ENCODE peak calls at places on chromosomes 3 and 15, in six cellular contexts. One of them, this sample, is unnamed.

GRCh38 chr3:10306156-10306555 is 13.4 kb upstream of the GHRL start:
- DNase-seq in fibroblast of the aortic adventitia: no peak
- DNase-seq in pancreas: no peak
- DNase-seq in GM13976: no peak
- DNase-seq in sigmoid colon: no peak
- DNase-seq in HFFc6: no peak
- DNase-seq in this sample: no peak

GRCh38 chr3:42666022-42666421 is 12.5 kb downstream of the ZBTB47 start:
- DNase-seq in fibroblast of the aortic adventitia: no peak
- DNase-seq in pancreas: no peak
- DNase-seq in GM13976: no peak
- DNase-seq in sigmoid colon: peak; percentile 66
- DNase-seq in HFFc6: no peak
- DNase-seq in this sample: peak; percentile 12

GRCh38 chr3:141876381-141876890 is at the start of gene ATP1B3:
- DNase-seq in fibroblast of the aortic adventitia: peak; percentile 74
- DNase-seq in pancreas: peak; percentile 85
- DNase-seq in GM13976: peak; percentile 93
- DNase-seq in sigmoid colon: peak; percentile 94
- DNase-seq in HFFc6: peak; percentile 82
- DNase-seq in this sample: peak; percentile 92

GRCh38 chr3:89740029-89740880 is 632.8 kb downstream of the EPHA3 start:
- DNase-seq in fibroblast of the aortic adventitia: no peak
- DNase-seq in pancreas: no peak
- DNase-seq in GM13976: no peak
- DNase-seq in sigmoid colon: no peak
- DNase-seq in HFFc6: no peak
- DNase-seq in this sample: no peak

GRCh38 chr15:71400347-71400746 is 285.1 kb downstream of the THSD4 start:
- DNase-seq in fibroblast of the aortic adventitia: peak; percentile 61
- DNase-seq in pancreas: no peak
- DNase-seq in GM13976: no peak
- DNase-seq in sigmoid colon: no peak
- DNase-seq in HFFc6: no peak
- DNase-seq in this sample: no peak

GRCh38 chr3:73580343-73580742 is 44.4 kb downstream of the PDZRN3 start:
- DNase-seq in fibroblast of the aortic adventitia: peak; percentile 96
- DNase-seq in pancreas: no peak
- DNase-seq in GM13976: no peak
- DNase-seq in sigmoid colon: no peak
- DNase-seq in HFFc6: peak; percentile 79
- DNase-seq in this sample: no peak

GRCh38 chr3:72372161-72372560 is 476.1 kb downstream of the SHQ1 start:
- DNase-seq in fibroblast of the aortic adventitia: no peak
- DNase-seq in pancreas: no peak
- DNase-seq in GM13976: no peak
- DNase-seq in sigmoid colon: no peak
- DNase-seq in HFFc6: no peak
- DNase-seq in this sample: no peak

GRCh38 chr3:4211610-4212009 is 91.6 kb upstream of the SETMAR start:
- DNase-seq in fibroblast of the aortic adventitia: no peak
- DNase-seq in pancreas: no peak
- DNase-seq in GM13976: no peak
- DNase-seq in sigmoid colon: no peak
- DNase-seq in HFFc6: no peak
- DNase-seq in this sample: no peak

GRCh38 chr15:93866441-93866840 is 364.9 kb upstream of the MCTP2 start:
- DNase-seq in fibroblast of the aortic adventitia: no peak
- DNase-seq in pancreas: no peak
- DNase-seq in GM13976: no peak
- DNase-seq in sigmoid colon: no peak
- DNase-seq in HFFc6: no peak
- DNase-seq in this sample: no peak

GRCh38 chr3:194139085-194139976 is 3.4 kb downstream of the HES1 start:
- DNase-seq in fibroblast of the aortic adventitia: peak; percentile 81
- DNase-seq in pancreas: no peak
- DNase-seq in GM13976: no peak
- DNase-seq in sigmoid colon: peak; percentile 83
- DNase-seq in HFFc6: peak; percentile 59
- DNase-seq in this sample: no peak

GRCh38 chr15:61621146-61621545 is 392.0 kb upstream of the RORA start:
- DNase-seq in fibroblast of the aortic adventitia: no peak
- DNase-seq in pancreas: no peak
- DNase-seq in GM13976: peak; percentile 7
- DNase-seq in sigmoid colon: no peak
- DNase-seq in HFFc6: no peak
- DNase-seq in this sample: no peak

GRCh38 chr3:10783360-10784346 is 32.4 kb upstream of the SLC6A11 start:
- DNase-seq in fibroblast of the aortic adventitia: peak; percentile 27
- DNase-seq in pancreas: no peak
- DNase-seq in GM13976: peak; percentile 49
- DNase-seq in sigmoid colon: no peak
- DNase-seq in HFFc6: peak; percentile 29
- DNase-seq in this sample: no peak

GRCh38 chr3:56762718-56763117 is 39.0 kb downstream of the ARHGEF3 start:
- DNase-seq in fibroblast of the aortic adventitia: no peak
- DNase-seq in pancreas: no peak
- DNase-seq in GM13976: no peak
- DNase-seq in sigmoid colon: no peak
- DNase-seq in HFFc6: no peak
- DNase-seq in this sample: no peak

GRCh38 chr3:24363242-24363641 is 131.4 kb downstream of the THRB start:
- DNase-seq in fibroblast of the aortic adventitia: no peak
- DNase-seq in pancreas: peak; percentile 37
- DNase-seq in GM13976: no peak
- DNase-seq in sigmoid colon: no peak
- DNase-seq in HFFc6: no peak
- DNase-seq in this sample: no peak

GRCh38 chr3:71713041-71713440 is 12.2 kb downstream of the EIF4E3 start:
- DNase-seq in fibroblast of the aortic adventitia: no peak
- DNase-seq in pancreas: no peak
- DNase-seq in GM13976: no peak
- DNase-seq in sigmoid colon: no peak
- DNase-seq in HFFc6: no peak
- DNase-seq in this sample: no peak

GRCh38 chr3:143716731-143717130 is 131.5 kb downstream of the SLC9A9 start:
- DNase-seq in fibroblast of the aortic adventitia: no peak
- DNase-seq in pancreas: no peak
- DNase-seq in GM13976: no peak
- DNase-seq in sigmoid colon: no peak
- DNase-seq in HFFc6: no peak
- DNase-seq in this sample: no peak

GRCh38 chr3:94115482-94115881 is 52.6 kb downstream of the NSUN3 start:
- DNase-seq in fibroblast of the aortic adventitia: peak; percentile 62
- DNase-seq in pancreas: no peak
- DNase-seq in GM13976: no peak
- DNase-seq in sigmoid colon: no peak
- DNase-seq in HFFc6: peak; percentile 26
- DNase-seq in this sample: no peak

GRCh38 chr3:14452676-14453367 is 50.4 kb downstream of the SLC6A6 start:
- DNase-seq in fibroblast of the aortic adventitia: peak; percentile 100
- DNase-seq in pancreas: peak; percentile 78
- DNase-seq in GM13976: no peak
- DNase-seq in sigmoid colon: peak; percentile 98
- DNase-seq in HFFc6: peak; percentile 96
- DNase-seq in this sample: no peak

GRCh38 chr3:184229424-184230080 is at the start of gene VWA5B2:
- DNase-seq in fibroblast of the aortic adventitia: no peak
- DNase-seq in pancreas: peak; percentile 64
- DNase-seq in GM13976: peak; percentile 94
- DNase-seq in sigmoid colon: no peak
- DNase-seq in HFFc6: peak; percentile 25
- DNase-seq in this sample: peak; percentile 90

GRCh38 chr15:29534378-29534777 is 264.8 kb upstream of the NSMCE3 start:
- DNase-seq in fibroblast of the aortic adventitia: peak; percentile 53
- DNase-seq in pancreas: no peak
- DNase-seq in GM13976: no peak
- DNase-seq in sigmoid colon: no peak
- DNase-seq in HFFc6: peak; percentile 1
- DNase-seq in this sample: no peak

GRCh38 chr3:26521261-26521660 is 101.3 kb upstream of the LRRC3B start:
- DNase-seq in fibroblast of the aortic adventitia: no peak
- DNase-seq in pancreas: no peak
- DNase-seq in GM13976: no peak
- DNase-seq in sigmoid colon: no peak
- DNase-seq in HFFc6: no peak
- DNase-seq in this sample: no peak

GRCh38 chr3:95994338-95994737 is 820.1 kb upstream of the EPHA6 start:
- DNase-seq in fibroblast of the aortic adventitia: no peak
- DNase-seq in pancreas: peak; percentile 66
- DNase-seq in GM13976: no peak
- DNase-seq in sigmoid colon: no peak
- DNase-seq in HFFc6: no peak
- DNase-seq in this sample: no peak

GRCh38 chr3:76723366-76723765 is 316.5 kb upstream of the ROBO2 start:
- DNase-seq in fibroblast of the aortic adventitia: no peak
- DNase-seq in pancreas: no peak
- DNase-seq in GM13976: no peak
- DNase-seq in sigmoid colon: no peak
- DNase-seq in HFFc6: no peak
- DNase-seq in this sample: no peak

GRCh38 chr3:178405456-178405970 is 130.7 kb upstream of the KCNMB2 start:
- DNase-seq in fibroblast of the aortic adventitia: peak; percentile 59
- DNase-seq in pancreas: no peak
- DNase-seq in GM13976: no peak
- DNase-seq in sigmoid colon: no peak
- DNase-seq in HFFc6: no peak
- DNase-seq in this sample: no peak

GRCh38 chr3:195873971-195874370 is 34.4 kb downstream of the TNK2 start:
- DNase-seq in fibroblast of the aortic adventitia: no peak
- DNase-seq in pancreas: no peak
- DNase-seq in GM13976: no peak
- DNase-seq in sigmoid colon: no peak
- DNase-seq in HFFc6: no peak
- DNase-seq in this sample: no peak

DNA sequence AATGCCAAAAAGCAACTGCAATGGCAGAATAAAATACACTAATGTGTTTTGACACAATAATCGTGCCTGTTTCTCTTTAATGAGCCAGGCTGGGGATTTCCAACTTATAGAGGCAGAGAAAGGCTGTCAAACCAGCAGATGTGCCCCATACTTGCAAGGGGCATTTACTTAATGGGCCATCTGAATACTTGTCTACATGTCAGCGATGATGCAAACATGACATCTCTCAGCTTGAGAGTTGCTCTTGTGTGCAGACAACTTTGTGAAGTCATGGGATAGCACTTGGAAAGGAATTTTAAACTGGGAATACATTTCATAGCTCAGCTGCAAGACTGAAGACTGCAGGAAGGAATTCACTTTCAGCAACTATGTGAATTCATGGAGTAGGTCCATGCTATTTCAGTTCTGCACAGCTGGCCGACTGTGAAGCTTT is 127.4 kb upstream of the ADAMTS9 start:
- DNase-seq in fibroblast of the aortic adventitia: peak; percentile 10
- DNase-seq in pancreas: no peak
- DNase-seq in GM13976: no peak
- DNase-seq in sigmoid colon: no peak
- DNase-seq in HFFc6: no peak
- DNase-seq in this sample: no peak
- TF ChIP-seq CTCF in fibroblast of the aortic adventitia: no peak
- TF ChIP-seq CTCF in pancreas: no peak
- TF ChIP-seq CTCF in GM13976: no peak
- TF ChIP-seq CTCF in sigmoid colon: no peak
- TF ChIP-seq CTCF in HFFc6: no peak
- TF ChIP-seq CTCF in this sample: no peak

GRCh38 chr3:17340261-17340660 is 402.2 kb downstream of the TBC1D5 start:
- DNase-seq in fibroblast of the aortic adventitia: no peak
- DNase-seq in pancreas: no peak
- DNase-seq in GM13976: no peak
- DNase-seq in sigmoid colon: no peak
- DNase-seq in HFFc6: no peak
- DNase-seq in this sample: no peak

GRCh38 chr3:17339233-17339632 is 403.2 kb downstream of the TBC1D5 start:
- DNase-seq in fibroblast of the aortic adventitia: no peak
- DNase-seq in pancreas: no peak
- DNase-seq in GM13976: no peak
- DNase-seq in sigmoid colon: no peak
- DNase-seq in HFFc6: no peak
- DNase-seq in this sample: no peak

GRCh38 chr3:17333893-17334292 is 408.5 kb downstream of the TBC1D5 start:
- DNase-seq in fibroblast of the aortic adventitia: no peak
- DNase-seq in pancreas: no peak
- DNase-seq in GM13976: no peak
- DNase-seq in sigmoid colon: no peak
- DNase-seq in HFFc6: no peak
- DNase-seq in this sample: no peak

GRCh38 chr3:17333446-17333845 is 409.0 kb downstream of the TBC1D5 start:
- DNase-seq in fibroblast of the aortic adventitia: no peak
- DNase-seq in pancreas: no peak
- DNase-seq in GM13976: no peak
- DNase-seq in sigmoid colon: no peak
- DNase-seq in HFFc6: no peak
- DNase-seq in this sample: no peak

DNA sequence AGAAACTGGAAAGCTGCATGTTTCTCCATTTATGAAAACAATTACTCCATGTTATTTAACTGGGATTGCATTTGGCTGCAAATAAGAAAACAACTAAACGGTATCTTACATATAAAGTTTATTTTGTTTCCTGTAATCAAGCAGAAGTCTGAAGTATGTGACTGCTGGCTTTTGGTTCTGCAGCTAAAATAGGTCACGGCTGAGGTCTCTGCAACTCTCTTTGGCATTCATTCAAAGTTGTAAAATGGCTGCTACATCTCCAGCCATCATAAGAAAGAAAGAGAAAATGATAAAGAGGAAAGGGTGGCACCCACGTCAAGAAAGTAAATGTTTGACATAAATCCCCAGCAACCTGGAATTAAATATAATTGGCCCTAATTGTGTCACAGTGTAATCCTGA is 406.1 kb downstream of the TBC1D5 start:
- DNase-seq in fibroblast of the aortic adventitia: peak; percentile 4
- DNase-seq in pancreas: no peak
- DNase-seq in GM13976: no peak
- DNase-seq in sigmoid colon: no peak
- DNase-seq in HFFc6: no peak
- DNase-seq in this sample: no peak
- TF ChIP-seq CTCF in fibroblast of the aortic adventitia: no peak
- TF ChIP-seq CTCF in pancreas: no peak
- TF ChIP-seq CTCF in GM13976: no peak
- TF ChIP-seq CTCF in sigmoid colon: no peak
- TF ChIP-seq CTCF in HFFc6: no peak
- TF ChIP-seq CTCF in this sample: no peak

GRCh38 chr3:192090586-192090985 is 629.6 kb downstream of the PYDC2 start:
- DNase-seq in fibroblast of the aortic adventitia: no peak
- DNase-seq in pancreas: no peak
- DNase-seq in GM13976: peak; percentile 21
- DNase-seq in sigmoid colon: no peak
- DNase-seq in HFFc6: no peak
- DNase-seq in this sample: no peak
- TF ChIP-seq CTCF in fibroblast of the aortic adventitia: no peak
- TF ChIP-seq CTCF in pancreas: no peak
- TF ChIP-seq CTCF in GM13976: peak; percentile 12
- TF ChIP-seq CTCF in sigmoid colon: no peak
- TF ChIP-seq CTCF in HFFc6: peak; percentile 49
- TF ChIP-seq CTCF in this sample: peak; percentile 36

GRCh38 chr3:156941311-156941710 is 115.2 kb downstream of the LEKR1 start:
- DNase-seq in fibroblast of the aortic adventitia: no peak
- DNase-seq in pancreas: no peak
- DNase-seq in GM13976: no peak
- DNase-seq in sigmoid colon: no peak
- DNase-seq in HFFc6: no peak
- DNase-seq in this sample: no peak

GRCh38 chr3:156939315-156939714 is 113.2 kb downstream of the LEKR1 start:
- DNase-seq in fibroblast of the aortic adventitia: no peak
- DNase-seq in pancreas: no peak
- DNase-seq in GM13976: no peak
- DNase-seq in sigmoid colon: no peak
- DNase-seq in HFFc6: no peak
- DNase-seq in this sample: no peak

GRCh38 chr3:156938724-156939123 is 112.6 kb downstream of the LEKR1 start:
- DNase-seq in fibroblast of the aortic adventitia: no peak
- DNase-seq in pancreas: no peak
- DNase-seq in GM13976: no peak
- DNase-seq in sigmoid colon: no peak
- DNase-seq in HFFc6: no peak
- DNase-seq in this sample: no peak
- TF ChIP-seq CTCF in fibroblast of the aortic adventitia: no peak
- TF ChIP-seq CTCF in pancreas: no peak
- TF ChIP-seq CTCF in GM13976: no peak
- TF ChIP-seq CTCF in sigmoid colon: no peak
- TF ChIP-seq CTCF in HFFc6: no peak
- TF ChIP-seq CTCF in this sample: no peak

This sample was measured in GM10248.